ENCODE peak calls at places on chromosome 21, in ten cellular contexts. One of them, this sample, is unnamed.

GRCh38 chr21:41289431-41289830 is 27.2 kb upstream of the FAM3B start:
- DNase-seq in K562: no peak
- DNase-seq in transverse colon: no peak
- DNase-seq in HCT116: peak
- DNase-seq in GM23338: peak
- DNase-seq in prostate gland: no peak
- DNase-seq in stomach: no peak
- DNase-seq in HL-60: no peak
- DNase-seq in sigmoid colon: no peak
- DNase-seq in esophagus muscularis mucosa: peak
- DNase-seq in this sample: no peak

GRCh38 chr21:42559326-42559725 is 45.7 kb downstream of the SLC37A1 start:
- DNase-seq in K562: no peak
- DNase-seq in transverse colon: peak
- DNase-seq in HCT116: no peak
- DNase-seq in GM23338: no peak
- DNase-seq in prostate gland: no peak
- DNase-seq in stomach: no peak
- DNase-seq in HL-60: no peak
- DNase-seq in sigmoid colon: peak
- DNase-seq in esophagus muscularis mucosa: no peak
- DNase-seq in this sample: peak

GRCh38 chr21:46024983-46025860 is 43.7 kb downstream of the COL6A1 start:
- DNase-seq in K562: no peak
- DNase-seq in transverse colon: no peak
- DNase-seq in HCT116: no peak
- DNase-seq in GM23338: no peak
- DNase-seq in prostate gland: no peak
- DNase-seq in stomach: no peak
- DNase-seq in HL-60: no peak
- DNase-seq in sigmoid colon: no peak
- DNase-seq in esophagus muscularis mucosa: no peak
- DNase-seq in this sample: no peak

GRCh38 chr21:31911138-31911907 is 38.5 kb downstream of the HUNK start:
- DNase-seq in K562: no peak
- DNase-seq in transverse colon: no peak
- DNase-seq in HCT116: no peak
- DNase-seq in GM23338: no peak
- DNase-seq in prostate gland: no peak
- DNase-seq in stomach: no peak
- DNase-seq in HL-60: no peak
- DNase-seq in sigmoid colon: no peak
- DNase-seq in esophagus muscularis mucosa: no peak
- DNase-seq in this sample: no peak

GRCh38 chr21:19433623-19434022 is 1030.0 kb upstream of the TMPRSS15 start:
- DNase-seq in K562: peak
- DNase-seq in transverse colon: no peak
- DNase-seq in HCT116: no peak
- DNase-seq in GM23338: no peak
- DNase-seq in prostate gland: no peak
- DNase-seq in stomach: no peak
- DNase-seq in HL-60: no peak
- DNase-seq in sigmoid colon: no peak
- DNase-seq in esophagus muscularis mucosa: no peak
- DNase-seq in this sample: no peak

GRCh38 chr21:9730866-9731265 is 790.5 kb upstream of the TPTE start:
- DNase-seq in K562: no peak
- DNase-seq in transverse colon: no peak
- DNase-seq in HCT116: no peak
- DNase-seq in GM23338: no peak
- DNase-seq in prostate gland: no peak
- DNase-seq in stomach: no peak
- DNase-seq in HL-60: no peak
- DNase-seq in sigmoid colon: no peak
- DNase-seq in esophagus muscularis mucosa: peak
- DNase-seq in this sample: no peak

GRCh38 chr21:42426424-42426823 is 22.7 kb downstream of the UBASH3A start:
- DNase-seq in K562: no peak
- DNase-seq in transverse colon: no peak
- DNase-seq in HCT116: no peak
- DNase-seq in GM23338: no peak
- DNase-seq in prostate gland: no peak
- DNase-seq in stomach: no peak
- DNase-seq in HL-60: no peak
- DNase-seq in sigmoid colon: no peak
- DNase-seq in esophagus muscularis mucosa: no peak
- DNase-seq in this sample: peak

GRCh38 chr21:42796327-42797062 is 82.8 kb downstream of the WDR4 start:
- DNase-seq in K562: peak
- DNase-seq in transverse colon: no peak
- DNase-seq in HCT116: no peak
- DNase-seq in GM23338: no peak
- DNase-seq in prostate gland: no peak
- DNase-seq in stomach: no peak
- DNase-seq in HL-60: no peak
- DNase-seq in sigmoid colon: no peak
- DNase-seq in esophagus muscularis mucosa: no peak
- DNase-seq in this sample: peak

GRCh38 chr21:34603002-34603709 is 11.8 kb downstream of the RCAN1 start:
- DNase-seq in K562: peak
- DNase-seq in transverse colon: peak
- DNase-seq in HCT116: no peak
- DNase-seq in GM23338: peak
- DNase-seq in prostate gland: peak
- DNase-seq in stomach: peak
- DNase-seq in HL-60: peak
- DNase-seq in sigmoid colon: peak
- DNase-seq in esophagus muscularis mucosa: peak
- DNase-seq in this sample: peak

GRCh38 chr21:16979574-16979973 is 533.3 kb upstream of the CXADR start:
- DNase-seq in K562: no peak
- DNase-seq in transverse colon: no peak
- DNase-seq in HCT116: no peak
- DNase-seq in GM23338: no peak
- DNase-seq in prostate gland: no peak
- DNase-seq in stomach: no peak
- DNase-seq in HL-60: no peak
- DNase-seq in sigmoid colon: no peak
- DNase-seq in esophagus muscularis mucosa: no peak
- DNase-seq in this sample: no peak

GRCh38 chr21:27079807-27080206 is 112.9 kb upstream of the ADAMTS5 start:
- DNase-seq in K562: no peak
- DNase-seq in transverse colon: no peak
- DNase-seq in HCT116: no peak
- DNase-seq in GM23338: no peak
- DNase-seq in prostate gland: no peak
- DNase-seq in stomach: no peak
- DNase-seq in HL-60: no peak
- DNase-seq in sigmoid colon: no peak
- DNase-seq in esophagus muscularis mucosa: no peak
- DNase-seq in this sample: no peak

GRCh38 chr21:26800455-26801454 is 44.5 kb downstream of the ADAMTS1 start:
- DNase-seq in K562: no peak
- DNase-seq in transverse colon: no peak
- DNase-seq in HCT116: no peak
- DNase-seq in GM23338: no peak
- DNase-seq in prostate gland: no peak
- DNase-seq in stomach: no peak
- DNase-seq in HL-60: no peak
- DNase-seq in sigmoid colon: peak
- DNase-seq in esophagus muscularis mucosa: no peak
- DNase-seq in this sample: no peak

GRCh38 chr21:46245213-46245915 is 16.8 kb upstream of the LSS start:
- DNase-seq in K562: peak
- DNase-seq in transverse colon: no peak
- DNase-seq in HCT116: no peak
- DNase-seq in GM23338: no peak
- DNase-seq in prostate gland: no peak
- DNase-seq in stomach: no peak
- DNase-seq in HL-60: no peak
- DNase-seq in sigmoid colon: no peak
- DNase-seq in esophagus muscularis mucosa: no peak
- DNase-seq in this sample: no peak

GRCh38 chr21:45886610-45887026 is 95.0 kb upstream of the COL6A1 start:
- DNase-seq in K562: no peak
- DNase-seq in transverse colon: no peak
- DNase-seq in HCT116: no peak
- DNase-seq in GM23338: no peak
- DNase-seq in prostate gland: no peak
- DNase-seq in stomach: no peak
- DNase-seq in HL-60: no peak
- DNase-seq in sigmoid colon: no peak
- DNase-seq in esophagus muscularis mucosa: no peak
- DNase-seq in this sample: peak

GRCh38 chr21:31490471-31490870 is 146.4 kb upstream of the TIAM1 start:
- DNase-seq in K562: peak
- DNase-seq in transverse colon: no peak
- DNase-seq in HCT116: no peak
- DNase-seq in GM23338: no peak
- DNase-seq in prostate gland: no peak
- DNase-seq in stomach: no peak
- DNase-seq in HL-60: no peak
- DNase-seq in sigmoid colon: no peak
- DNase-seq in esophagus muscularis mucosa: no peak
- DNase-seq in this sample: peak

GRCh38 chr21:34983680-34984086 is 65.4 kb downstream of the RUNX1 start:
- DNase-seq in K562: peak
- DNase-seq in transverse colon: no peak
- DNase-seq in HCT116: no peak
- DNase-seq in GM23338: no peak
- DNase-seq in prostate gland: no peak
- DNase-seq in stomach: no peak
- DNase-seq in HL-60: peak
- DNase-seq in sigmoid colon: no peak
- DNase-seq in esophagus muscularis mucosa: no peak
- DNase-seq in this sample: no peak

GRCh38 chr21:39048064-39048463 is 135.2 kb downstream of the PSMG1 start:
- DNase-seq in K562: no peak
- DNase-seq in transverse colon: peak
- DNase-seq in HCT116: no peak
- DNase-seq in GM23338: peak
- DNase-seq in prostate gland: no peak
- DNase-seq in stomach: no peak
- DNase-seq in HL-60: no peak
- DNase-seq in sigmoid colon: peak
- DNase-seq in esophagus muscularis mucosa: no peak
- DNase-seq in this sample: no peak
- TF ChIP-seq POLR2AphosphoS5 in K562: no peak
- TF ChIP-seq POLR2AphosphoS5 in transverse colon: no peak
- TF ChIP-seq POLR2AphosphoS5 in HCT116: no peak
- TF ChIP-seq POLR2AphosphoS5 in GM23338: no peak
- TF ChIP-seq POLR2AphosphoS5 in prostate gland: no peak
- TF ChIP-seq POLR2AphosphoS5 in stomach: no peak
- TF ChIP-seq POLR2AphosphoS5 in HL-60: no peak
- TF ChIP-seq POLR2AphosphoS5 in sigmoid colon: no peak
- TF ChIP-seq POLR2AphosphoS5 in esophagus muscularis mucosa: no peak
- TF ChIP-seq POLR2AphosphoS5 in this sample: no peak

DNA sequence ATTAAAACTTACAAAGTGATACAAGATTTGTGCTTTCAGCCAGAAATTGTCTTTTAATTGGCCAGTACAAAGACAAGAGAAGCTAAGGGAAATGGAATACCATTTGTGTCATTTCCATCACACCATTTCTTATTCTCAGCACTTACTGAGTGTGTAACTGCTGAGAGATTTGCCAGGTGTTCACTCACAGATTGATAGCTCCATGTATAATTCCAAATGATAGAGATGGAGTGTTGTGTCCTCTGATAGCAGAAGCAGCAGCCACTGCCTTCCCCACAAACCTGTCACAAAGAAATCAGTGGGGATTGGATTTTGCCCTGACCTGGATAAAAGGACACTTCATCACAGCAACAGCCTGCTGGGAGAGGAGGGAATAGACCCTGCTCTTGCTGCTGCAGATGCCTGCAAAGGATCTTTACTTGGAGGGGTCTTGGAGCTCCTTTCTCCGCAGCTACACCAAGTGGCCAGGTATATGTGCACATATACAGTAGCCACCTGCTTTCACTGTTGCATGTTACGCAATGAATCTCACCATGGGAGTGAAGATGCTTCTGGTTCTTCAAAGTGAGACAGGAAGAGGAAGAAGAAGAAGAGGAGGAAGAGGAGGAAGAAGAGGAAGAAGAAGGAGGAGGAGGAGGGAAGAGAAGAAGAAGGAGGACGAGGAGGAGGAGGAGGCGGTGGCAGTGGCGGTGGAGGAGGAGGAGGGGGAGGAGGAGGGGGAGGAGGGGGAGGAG is 78.7 kb upstream of the KCNJ15 start:
- DNase-seq in K562: no peak
- DNase-seq in transverse colon: no peak
- DNase-seq in HCT116: no peak
- DNase-seq in GM23338: no peak
- DNase-seq in prostate gland: no peak
- DNase-seq in stomach: no peak
- DNase-seq in HL-60: no peak
- DNase-seq in sigmoid colon: no peak
- DNase-seq in esophagus muscularis mucosa: peak
- DNase-seq in this sample: no peak
- TF ChIP-seq CTCF in K562: no peak
- TF ChIP-seq CTCF in transverse colon: no peak
- TF ChIP-seq CTCF in HCT116: no peak
- TF ChIP-seq CTCF in GM23338: no peak
- TF ChIP-seq CTCF in prostate gland: no peak
- TF ChIP-seq CTCF in stomach: no peak
- TF ChIP-seq CTCF in HL-60: no peak
- TF ChIP-seq CTCF in sigmoid colon: no peak
- TF ChIP-seq CTCF in esophagus muscularis mucosa: no peak
- TF ChIP-seq CTCF in this sample: no peak

DNA sequence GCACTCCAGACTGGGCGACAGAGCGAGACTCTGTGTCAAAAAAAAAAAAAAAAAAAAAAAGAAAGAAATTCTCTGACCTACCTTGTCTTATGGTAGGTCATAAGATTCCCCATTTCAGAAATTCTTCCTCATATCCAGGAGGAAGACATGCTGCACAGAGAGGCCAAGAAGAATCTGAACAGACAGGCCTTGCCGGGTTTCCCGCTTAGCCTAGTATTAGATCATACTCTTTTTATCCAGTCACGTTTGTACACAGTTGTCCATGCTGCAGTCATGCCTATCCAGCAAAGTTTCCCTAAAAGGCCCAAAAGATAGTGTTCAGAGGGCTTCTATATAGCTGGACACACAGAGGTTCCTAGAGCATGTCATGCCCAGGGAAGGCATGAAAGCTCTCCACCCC is 93.6 kb upstream of the CHODL start:
- DNase-seq in K562: no peak
- DNase-seq in transverse colon: no peak
- DNase-seq in HCT116: no peak
- DNase-seq in GM23338: no peak
- DNase-seq in prostate gland: no peak
- DNase-seq in stomach: no peak
- DNase-seq in HL-60: no peak
- DNase-seq in sigmoid colon: no peak
- DNase-seq in esophagus muscularis mucosa: no peak
- DNase-seq in this sample: no peak
- H3K4me3 ChIP-seq in K562: no peak
- H3K4me3 ChIP-seq in transverse colon: no peak
- H3K4me3 ChIP-seq in HCT116: no peak
- H3K4me3 ChIP-seq in GM23338: no peak
- H3K4me3 ChIP-seq in prostate gland: no peak
- H3K4me3 ChIP-seq in stomach: no peak
- H3K4me3 ChIP-seq in HL-60: no peak
- H3K4me3 ChIP-seq in sigmoid colon: no peak
- H3K4me3 ChIP-seq in esophagus muscularis mucosa: no peak
- H3K4me3 ChIP-seq in this sample: no peak

GRCh38 chr21:44484498-44485253 is 29.4 kb downstream of the LRRC3 start:
- DNase-seq in K562: no peak
- DNase-seq in transverse colon: no peak
- DNase-seq in HCT116: no peak
- DNase-seq in GM23338: no peak
- DNase-seq in prostate gland: no peak
- DNase-seq in stomach: no peak
- DNase-seq in HL-60: no peak
- DNase-seq in sigmoid colon: no peak
- DNase-seq in esophagus muscularis mucosa: no peak
- DNase-seq in this sample: peak
- TF ChIP-seq POLR2AphosphoS5 in K562: no peak
- TF ChIP-seq POLR2AphosphoS5 in transverse colon: no peak
- TF ChIP-seq POLR2AphosphoS5 in HCT116: no peak
- TF ChIP-seq POLR2AphosphoS5 in GM23338: no peak
- TF ChIP-seq POLR2AphosphoS5 in prostate gland: no peak
- TF ChIP-seq POLR2AphosphoS5 in stomach: no peak
- TF ChIP-seq POLR2AphosphoS5 in HL-60: no peak
- TF ChIP-seq POLR2AphosphoS5 in sigmoid colon: no peak
- TF ChIP-seq POLR2AphosphoS5 in esophagus muscularis mucosa: no peak
- TF ChIP-seq POLR2AphosphoS5 in this sample: no peak

This sample was measured in spleen.